ENCODE peak calls at places on chromosomes 16 and 17, in four cellular contexts. M is AG10803, C is neural crest cell, V is stomach. H is an unnamed sample.
A peak's percentile ranks its signal among the peaks of the same experiment; 100 is the strongest.

GRCh38 chr17:4938670-4939553 is 934 bp downstream of the SLC25A11 start:
- DNase-seq in M (no peak), C (no peak), V (no peak), H (no peak)

GRCh38 chr16:11482946-11483748 is 103.6 kb downstream of the LITAF start:
- DNase-seq in M (no peak), C (no peak), V (no peak), H (no peak)

GRCh38 chr16:75087040-75087979 is 29.3 kb downstream of the LDHD start:
- DNase-seq in M (peak; percentile 84), C (no peak), V (no peak), H (no peak)

GRCh38 chr17:2054262-2054739 is 602 bp upstream of the HIC1 start:
- DNase-seq in M (no peak), C (no peak), V (no peak), H (no peak)

GRCh38 chr17:39800540-39800939 is 62.8 kb downstream of the GRB7 start:
- DNase-seq in M (no peak), C (no peak), V (no peak), H (peak; percentile 45)

GRCh38 chr17:35807371-35808144 is 1.7 kb upstream of the TAF15 start:
- DNase-seq in M (peak; percentile 66), C (no peak), V (no peak), H (no peak)

GRCh38 chr16:29000019-29000418 is 15.2 kb downstream of the LAT start:
- DNase-seq in M (no peak), C (no peak), V (no peak), H (no peak)

GRCh38 chr17:41664172-41664457 is 24.6 kb upstream of the EIF1 start:
- DNase-seq in M (no peak), C (no peak), V (no peak), H (no peak)

GRCh38 chr17:6796017-6796886 is 20.2 kb downstream of the FBXO39 start:
- DNase-seq in M (peak; percentile 17), C (no peak), V (no peak), H (no peak)

GRCh38 chr17:78278139-78278741 is 46.8 kb downstream of the TMEM235 start:
- DNase-seq in M (no peak), C (no peak), V (no peak), H (no peak)

GRCh38 chr16:12225816-12226480 is 249.4 kb downstream of the SNX29 start:
- DNase-seq in M (peak; percentile 33), C (no peak), V (no peak), H (no peak)

GRCh38 chr17:57132663-57133062 is 47.6 kb downstream of the AKAP1 start:
- DNase-seq in M (no peak), C (no peak), V (no peak), H (no peak)

GRCh38 chr16:69481901-69482341 is 57.5 kb downstream of the CYB5B start:
- DNase-seq in M (peak; percentile 89), C (no peak), V (peak; percentile 91), H (no peak)

GRCh38 chr17:78818932-78819331 is 21.7 kb downstream of the USP36 start:
- DNase-seq in M (no peak), C (no peak), V (peak; percentile 33), H (no peak)

GRCh38 chr17:5131146-5131715 is 15.4 kb downstream of the USP6 start:
- DNase-seq in M (no peak), C (no peak), V (peak; percentile 13), H (no peak)

GRCh38 chr17:75845933-75846700 is 1.9 kb upstream of the UNC13D start:
- DNase-seq in M (no peak), C (no peak), V (no peak), H (no peak)

GRCh38 chr17:75842963-75843576 is 1.1 kb downstream of the UNC13D start:
- DNase-seq in M (no peak), C (no peak), V (no peak), H (no peak)

GRCh38 chr17:75845058-75845711 is 981 bp upstream of the UNC13D start:
- DNase-seq in M (peak; percentile 68), C (peak; percentile 66), V (peak; percentile 93), H (peak; percentile 91)

GRCh38 chr17:75843577-75844529 is at the start of gene UNC13D:
- DNase-seq in M (no peak), C (no peak), V (peak; percentile 58), H (peak; percentile 74)

DNA sequence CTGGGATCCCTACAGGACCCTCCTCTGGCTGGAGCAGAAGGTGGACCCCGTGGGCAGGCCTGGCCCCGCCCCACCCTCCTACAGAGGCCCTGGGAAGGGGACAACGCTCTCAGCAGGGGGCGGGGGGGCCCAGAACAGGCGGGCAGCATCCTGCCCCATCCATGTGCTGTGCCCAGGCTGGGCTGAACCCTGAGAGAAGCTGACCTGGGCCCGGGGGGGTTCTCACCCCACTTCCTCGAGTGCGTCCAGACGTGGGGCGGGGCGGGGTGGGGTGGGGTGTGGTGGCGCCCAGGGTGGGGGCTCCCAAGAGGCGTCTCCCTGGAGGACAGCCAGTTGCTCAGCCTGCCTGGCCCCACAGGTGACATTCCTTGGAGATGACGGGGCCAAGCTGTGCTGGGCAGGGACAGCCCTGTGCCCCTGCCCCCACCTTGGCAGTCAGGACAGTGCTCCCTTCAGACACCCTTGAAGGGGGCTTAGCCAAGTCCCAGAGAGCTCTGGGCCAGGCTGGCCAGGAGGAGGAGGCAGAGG is 390 bp upstream of the UNC13D start:
- DNase-seq in M (no peak), C (no peak), V (peak; percentile 88), H (no peak)
- TF ChIP-seq CTCF in M (no peak), C (no peak), V (no peak), H (no peak)

GRCh38 chr16:3029499-3030127 is 5.8 kb downstream of the THOC6 start:
- DNase-seq in M (peak; percentile 41), C (no peak), V (no peak), H (no peak)
- TF ChIP-seq CTCF in M (no peak), C (no peak), V (no peak), H (no peak)

GRCh38 chr16:52436646-52437645 is 110.0 kb downstream of the TOX3 start:
- DNase-seq in M (no peak), C (no peak), V (no peak), H (no peak)

GRCh38 chr16:52439171-52439701 is 107.7 kb downstream of the TOX3 start:
- DNase-seq in M (no peak), C (no peak), V (no peak), H (no peak)

GRCh38 chr16:52439750-52440149 is 107.2 kb downstream of the TOX3 start:
- DNase-seq in M (no peak), C (no peak), V (no peak), H (no peak)

GRCh38 chr16:52435573-52435972 is 111.4 kb downstream of the TOX3 start:
- DNase-seq in M (no peak), C (no peak), V (no peak), H (no peak)

DNA sequence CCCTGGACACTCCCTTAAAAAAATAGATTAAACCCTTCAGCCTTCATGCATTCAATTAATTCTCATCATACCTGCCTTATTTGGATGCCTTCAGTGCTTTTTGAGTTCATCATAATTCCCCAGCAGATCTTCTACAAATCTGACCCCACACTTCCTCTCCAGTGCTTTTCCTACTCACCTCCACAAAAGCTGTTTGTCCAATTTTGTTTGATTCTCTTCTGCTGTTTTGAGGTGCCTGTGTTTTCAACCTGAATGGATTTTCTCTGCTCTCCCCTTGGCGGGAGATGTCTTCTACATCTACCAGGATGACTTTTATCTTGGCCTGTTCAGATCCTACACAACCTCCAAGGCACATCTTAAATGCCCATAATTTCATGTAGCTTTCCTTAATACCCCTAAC is 112.7 kb downstream of the TOX3 start:
- DNase-seq in M (no peak), C (no peak), V (no peak), H (no peak)
- TF ChIP-seq CTCF in M (no peak), C (no peak), V (no peak), H (no peak)

DNA sequence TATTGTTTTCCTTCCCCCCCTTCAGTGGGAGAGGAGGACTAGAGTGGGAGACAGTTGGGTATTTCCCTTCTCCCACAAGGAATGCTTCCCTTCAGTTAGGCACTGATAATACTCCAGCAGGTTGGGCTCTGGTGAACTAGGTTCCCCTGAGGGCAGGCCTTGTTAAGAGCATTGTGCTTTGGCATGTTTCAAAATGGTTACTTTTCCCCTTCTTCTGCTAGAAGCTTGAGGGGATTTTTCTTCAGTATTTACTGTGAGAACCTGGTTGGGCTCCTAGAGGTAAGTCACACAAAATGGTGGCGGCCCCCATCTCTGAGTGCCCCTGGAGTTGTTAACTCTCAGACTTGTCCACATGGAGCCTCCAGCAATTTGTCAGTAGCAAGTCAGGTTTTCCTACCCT is 156.2 kb downstream of the CYB561 start:
- DNase-seq in M (no peak), C (no peak), V (no peak), H (no peak)
- TF ChIP-seq CTCF in M (no peak), C (no peak), V (no peak), H (no peak)

GRCh38 chr16:48526058-48526957 is 83.7 kb downstream of the N4BP1 start:
- DNase-seq in M (no peak), C (no peak), V (peak; percentile 57), H (peak; percentile 73)
- TF ChIP-seq CTCF in M (peak; percentile 11), C (no peak), V (peak; percentile 18), H (peak; percentile 62)

GRCh38 chr16:47473794-47474193 is 12.7 kb downstream of the PHKB start:
- DNase-seq in M (no peak), C (no peak), V (no peak), H (no peak)

GRCh38 chr16:47467501-47467900 is 6.4 kb downstream of the PHKB start:
- DNase-seq in M (no peak), C (no peak), V (no peak), H (no peak)

GRCh38 chr16:47470810-47471209 is 9.7 kb downstream of the PHKB start:
- DNase-seq in M (no peak), C (no peak), V (no peak), H (no peak)

GRCh38 chr16:47469227-47469626 is 8.1 kb downstream of the PHKB start:
- DNase-seq in M (no peak), C (no peak), V (no peak), H (no peak)

GRCh38 chr16:47470211-47470610 is 9.1 kb downstream of the PHKB start:
- DNase-seq in M (no peak), C (no peak), V (no peak), H (no peak)
- TF ChIP-seq CTCF in M (no peak), C (no peak), V (no peak), H (no peak)

GRCh38 chr16:19481769-19482168 is 40.1 kb downstream of the GDE1 start:
- DNase-seq in M (no peak), C (no peak), V (no peak), H (no peak)

GRCh38 chr16:19490619-19491018 is 31.3 kb downstream of the GDE1 start:
- DNase-seq in M (no peak), C (no peak), V (no peak), H (no peak)

GRCh38 chr16:19481291-19481690 is 40.6 kb downstream of the GDE1 start:
- DNase-seq in M (peak; percentile 3), C (no peak), V (no peak), H (no peak)

GRCh38 chr16:19488213-19488640 is 33.7 kb downstream of the GDE1 start:
- DNase-seq in M (no peak), C (no peak), V (peak; percentile 46), H (no peak)

DNA sequence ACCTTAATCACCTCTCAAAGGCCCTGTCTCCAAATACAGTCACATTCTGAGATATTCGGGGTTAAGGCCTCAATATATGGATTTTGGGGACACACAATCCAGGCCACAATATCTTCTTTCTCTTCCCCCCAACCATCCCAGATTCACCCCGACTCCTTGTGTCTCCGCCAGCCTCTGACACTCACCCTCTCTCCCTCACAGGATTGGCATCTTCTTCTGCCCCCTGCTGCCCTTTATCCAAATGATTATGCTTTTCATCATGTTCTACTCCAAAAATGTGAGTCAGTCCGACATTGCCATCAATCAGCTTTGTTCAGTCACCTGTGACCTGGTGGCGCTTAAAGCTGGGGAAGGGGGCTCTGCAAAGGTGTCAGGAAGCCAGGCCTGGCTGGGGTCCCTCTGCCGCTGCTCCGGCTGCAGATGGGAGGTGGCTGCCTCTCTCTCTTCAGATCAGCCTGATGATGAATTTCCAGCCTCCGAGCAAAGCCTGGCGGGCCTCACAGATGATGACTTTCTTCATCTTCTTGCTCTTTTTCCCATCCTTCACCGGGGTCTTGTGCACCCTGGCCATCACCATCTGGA is 35.1 kb downstream of the GDE1 start:
- DNase-seq in M (no peak), C (no peak), V (no peak), H (no peak)
- TF ChIP-seq CTCF in M (peak; percentile 2), C (no peak), V (no peak), H (no peak)

H was measured in GM10248.